ENCODE peak calls at places on chromosomes 13 and 19, in seven cellular contexts. T is breast epithelium; D is GM12864; P is stimulated activated CD8-positive, alpha-beta memory T cell treated with anti-CD3 and anti-CD28 coated beads, Interleukin-15, amount 100 ng/mL, for 24 hours; Q is left colon; M is activated CD4-positive, alpha-beta T cell treated with anti-CD3 and anti-CD28 coated beads, Interleukin-2, amount 10 ng/mL, durations not matched to agents 7 days and 5 days; X is T-helper 9 cell. B is an unnamed sample.

GRCh38 chr19:7340959-7341837 is 7.5 kb upstream of the ARHGEF18 start:
- DNase-seq in T (peak), D (peak), P (peak), Q (peak), M (peak), X (peak), B (peak)

GRCh38 chr19:2355168-2356035 is 4.7 kb upstream of the TMPRSS9 start:
- DNase-seq in T (no peak), D (no peak), P (no peak), Q (no peak), M (no peak), X (no peak), B (no peak)

GRCh38 chr13:91922969-91923592 is 524.7 kb downstream of the GPC5 start:
- DNase-seq in T (no peak), D (no peak), P (no peak), Q (no peak), M (no peak), X (no peak), B (no peak)

GRCh38 chr13:113417008-113417735 is 36.1 kb downstream of the ADPRHL1 start:
- DNase-seq in T (no peak), D (no peak), P (no peak), Q (no peak), M (no peak), X (no peak), B (no peak)

GRCh38 chr13:22967669-22968068 is 213.1 kb upstream of the SGCG start:
- DNase-seq in T (no peak), D (no peak), P (no peak), Q (no peak), M (no peak), X (no peak), B (no peak)

GRCh38 chr19:47247308-47247990 is 8.9 kb upstream of the CCDC9 start:
- DNase-seq in T (peak), D (no peak), P (peak), Q (no peak), M (peak), X (peak), B (peak)

GRCh38 chr13:112248406-112248760 is 127.8 kb upstream of the SPACA7 start:
- DNase-seq in T (no peak), D (no peak), P (no peak), Q (no peak), M (no peak), X (no peak), B (no peak)

GRCh38 chr19:1856698-1857603 is 6.4 kb downstream of the KLF16 start:
- DNase-seq in T (peak), D (peak), P (no peak), Q (peak), M (no peak), X (no peak), B (peak)

GRCh38 chr13:39501711-39502324 is 101.2 kb downstream of the LHFPL6 start:
- DNase-seq in T (no peak), D (no peak), P (no peak), Q (no peak), M (no peak), X (no peak), B (no peak)

GRCh38 chr19:18107235-18108083 is 9.9 kb downstream of the MAST3 start:
- DNase-seq in T (no peak), D (no peak), P (no peak), Q (no peak), M (no peak), X (no peak), B (no peak)

GRCh38 chr19:43504426-43505185 is at the start of gene PHLDB3:
- DNase-seq in T (peak), D (no peak), P (no peak), Q (peak), M (peak), X (peak), B (peak)

GRCh38 chr19:3292958-3293529 is 68.6 kb downstream of the CELF5 start:
- DNase-seq in T (no peak), D (no peak), P (no peak), Q (no peak), M (no peak), X (no peak), B (no peak)

GRCh38 chr13:61170791-61171330 is 244.8 kb downstream of the PCDH20 start:
- DNase-seq in T (no peak), D (no peak), P (no peak), Q (no peak), M (no peak), X (no peak), B (no peak)

GRCh38 chr19:53903055-53903680 is 5.9 kb upstream of the CACNG7 start:
- DNase-seq in T (no peak), D (no peak), P (no peak), Q (no peak), M (peak), X (peak), B (peak)

GRCh38 chr13:52158629-52159158 is 703 bp downstream of the NEK3 start:
- DNase-seq in T (no peak), D (no peak), P (no peak), Q (peak), M (no peak), X (no peak), B (no peak)

GRCh38 chr19:10726268-10726667 is 8.4 kb downstream of the DNM2 start:
- DNase-seq in T (no peak), D (no peak), P (no peak), Q (no peak), M (no peak), X (no peak), B (no peak)

GRCh38 chr19:7869453-7869909 is 4.7 kb downstream of the PRR36 start:
- DNase-seq in T (peak), D (peak), P (peak), Q (peak), M (peak), X (peak), B (peak)

GRCh38 chr13:29521336-29521735 is 74.2 kb downstream of the SLC7A1 start:
- DNase-seq in T (no peak), D (no peak), P (no peak), Q (no peak), M (no peak), X (no peak), B (no peak)

GRCh38 chr19:34387446-34387810 is 16.8 kb upstream of the PDCD2L start:
- DNase-seq in T (no peak), D (no peak), P (no peak), Q (no peak), M (no peak), X (no peak), B (no peak)

GRCh38 chr13:46385946-46386345 is 1.1 kb downstream of the RUBCNL start:
- DNase-seq in T (no peak), D (no peak), P (no peak), Q (no peak), M (no peak), X (no peak), B (no peak)

GRCh38 chr19:308471-309205 is 17.4 kb upstream of the PLPP2 start:
- DNase-seq in T (no peak), D (no peak), P (no peak), Q (no peak), M (no peak), X (no peak), B (no peak)

GRCh38 chr19:29216021-29216420 is 3.1 kb upstream of the UQCRFS1 start:
- DNase-seq in T (no peak), D (no peak), P (no peak), Q (no peak), M (no peak), X (no peak), B (no peak)

GRCh38 chr13:37011002-37011401 is 10.4 kb downstream of the EXOSC8 start:
- DNase-seq in T (no peak), D (no peak), P (no peak), Q (no peak), M (no peak), X (no peak), B (no peak)